ENCODE peak calls at places on chromosomes 4 and X, in eight cellular contexts. One of them, this sample, is unnamed.

GRCh38 chrX:153474718-153475117 is 4.3 kb upstream of the HAUS7 start:
- DNase-seq in ELF-1: peak
- DNase-seq in kidney tubule cell: peak
- DNase-seq in coronary artery: no peak
- DNase-seq in activated CD8-positive, alpha-beta memory T cell treated with anti-CD3 and anti-CD28 coated beads for 4 hours: peak
- DNase-seq in stromal cell of bone marrow: no peak
- DNase-seq in foreskin fibroblast: no peak
- DNase-seq in brain microvascular endothelial cell: no peak
- DNase-seq in this sample: no peak

GRCh38 chrX:146863566-146863965 is 49.0 kb upstream of the CXorf51A start:
- DNase-seq in ELF-1: no peak
- DNase-seq in kidney tubule cell: no peak
- DNase-seq in coronary artery: no peak
- DNase-seq in activated CD8-positive, alpha-beta memory T cell treated with anti-CD3 and anti-CD28 coated beads for 4 hours: no peak
- DNase-seq in stromal cell of bone marrow: no peak
- DNase-seq in foreskin fibroblast: no peak
- DNase-seq in brain microvascular endothelial cell: peak
- DNase-seq in this sample: no peak

GRCh38 chr4:97496298-97496873 is 646.9 kb downstream of the STPG2 start:
- DNase-seq in ELF-1: no peak
- DNase-seq in kidney tubule cell: peak
- DNase-seq in coronary artery: no peak
- DNase-seq in activated CD8-positive, alpha-beta memory T cell treated with anti-CD3 and anti-CD28 coated beads for 4 hours: no peak
- DNase-seq in stromal cell of bone marrow: no peak
- DNase-seq in foreskin fibroblast: no peak
- DNase-seq in brain microvascular endothelial cell: no peak
- DNase-seq in this sample: no peak

GRCh38 chr4:11724731-11725130 is 296.0 kb upstream of the HS3ST1 start:
- DNase-seq in ELF-1: no peak
- DNase-seq in kidney tubule cell: no peak
- DNase-seq in coronary artery: no peak
- DNase-seq in activated CD8-positive, alpha-beta memory T cell treated with anti-CD3 and anti-CD28 coated beads for 4 hours: no peak
- DNase-seq in stromal cell of bone marrow: peak
- DNase-seq in foreskin fibroblast: no peak
- DNase-seq in brain microvascular endothelial cell: no peak
- DNase-seq in this sample: no peak

GRCh38 chr4:123547818-123548200 is 151.2 kb downstream of the SPRY1 start:
- DNase-seq in ELF-1: no peak
- DNase-seq in kidney tubule cell: no peak
- DNase-seq in coronary artery: no peak
- DNase-seq in activated CD8-positive, alpha-beta memory T cell treated with anti-CD3 and anti-CD28 coated beads for 4 hours: no peak
- DNase-seq in stromal cell of bone marrow: no peak
- DNase-seq in foreskin fibroblast: no peak
- DNase-seq in brain microvascular endothelial cell: no peak
- DNase-seq in this sample: no peak

GRCh38 chrX:54695816-54696487 is 102.1 kb downstream of the ITIH6 start:
- DNase-seq in ELF-1: no peak
- DNase-seq in kidney tubule cell: peak
- DNase-seq in coronary artery: no peak
- DNase-seq in activated CD8-positive, alpha-beta memory T cell treated with anti-CD3 and anti-CD28 coated beads for 4 hours: no peak
- DNase-seq in stromal cell of bone marrow: no peak
- DNase-seq in foreskin fibroblast: no peak
- DNase-seq in brain microvascular endothelial cell: no peak
- DNase-seq in this sample: no peak

GRCh38 chr4:165378763-165379631 is at the start of gene CPE:
- DNase-seq in ELF-1: peak
- DNase-seq in kidney tubule cell: peak
- DNase-seq in coronary artery: peak
- DNase-seq in activated CD8-positive, alpha-beta memory T cell treated with anti-CD3 and anti-CD28 coated beads for 4 hours: no peak
- DNase-seq in stromal cell of bone marrow: no peak
- DNase-seq in foreskin fibroblast: peak
- DNase-seq in brain microvascular endothelial cell: peak
- DNase-seq in this sample: peak

GRCh38 chr4:143337600-143338287 is 1.1 kb downstream of the GAB1 start:
- DNase-seq in ELF-1: peak
- DNase-seq in kidney tubule cell: peak
- DNase-seq in coronary artery: peak
- DNase-seq in activated CD8-positive, alpha-beta memory T cell treated with anti-CD3 and anti-CD28 coated beads for 4 hours: no peak
- DNase-seq in stromal cell of bone marrow: no peak
- DNase-seq in foreskin fibroblast: peak
- DNase-seq in brain microvascular endothelial cell: peak
- DNase-seq in this sample: peak

GRCh38 chr4:29047341-29048041 is 1672.7 kb upstream of the PCDH7 start:
- DNase-seq in ELF-1: no peak
- DNase-seq in kidney tubule cell: no peak
- DNase-seq in coronary artery: no peak
- DNase-seq in activated CD8-positive, alpha-beta memory T cell treated with anti-CD3 and anti-CD28 coated beads for 4 hours: no peak
- DNase-seq in stromal cell of bone marrow: no peak
- DNase-seq in foreskin fibroblast: no peak
- DNase-seq in brain microvascular endothelial cell: no peak
- DNase-seq in this sample: no peak

GRCh38 chr4:40196724-40197281 is at the start of gene RHOH:
- DNase-seq in ELF-1: no peak
- DNase-seq in kidney tubule cell: no peak
- DNase-seq in coronary artery: no peak
- DNase-seq in activated CD8-positive, alpha-beta memory T cell treated with anti-CD3 and anti-CD28 coated beads for 4 hours: peak
- DNase-seq in stromal cell of bone marrow: no peak
- DNase-seq in foreskin fibroblast: no peak
- DNase-seq in brain microvascular endothelial cell: no peak
- DNase-seq in this sample: no peak

GRCh38 chr4:135371137-135371536 is 1169.5 kb upstream of the PABPC4L start:
- DNase-seq in ELF-1: peak
- DNase-seq in kidney tubule cell: no peak
- DNase-seq in coronary artery: no peak
- DNase-seq in activated CD8-positive, alpha-beta memory T cell treated with anti-CD3 and anti-CD28 coated beads for 4 hours: no peak
- DNase-seq in stromal cell of bone marrow: no peak
- DNase-seq in foreskin fibroblast: no peak
- DNase-seq in brain microvascular endothelial cell: no peak
- DNase-seq in this sample: no peak

GRCh38 chr4:137674066-137674465 is 141.8 kb upstream of the PCDH18 start:
- DNase-seq in ELF-1: no peak
- DNase-seq in kidney tubule cell: peak
- DNase-seq in coronary artery: no peak
- DNase-seq in activated CD8-positive, alpha-beta memory T cell treated with anti-CD3 and anti-CD28 coated beads for 4 hours: no peak
- DNase-seq in stromal cell of bone marrow: no peak
- DNase-seq in foreskin fibroblast: peak
- DNase-seq in brain microvascular endothelial cell: no peak
- DNase-seq in this sample: no peak

GRCh38 chr4:150302553-150302952 is 224.3 kb downstream of the DCLK2 start:
- DNase-seq in ELF-1: no peak
- DNase-seq in kidney tubule cell: peak
- DNase-seq in coronary artery: no peak
- DNase-seq in activated CD8-positive, alpha-beta memory T cell treated with anti-CD3 and anti-CD28 coated beads for 4 hours: no peak
- DNase-seq in stromal cell of bone marrow: peak
- DNase-seq in foreskin fibroblast: peak
- DNase-seq in brain microvascular endothelial cell: peak
- DNase-seq in this sample: no peak

GRCh38 chr4:105555409-105555808 is 3.0 kb downstream of the ARHGEF38 start:
- DNase-seq in ELF-1: peak
- DNase-seq in kidney tubule cell: no peak
- DNase-seq in coronary artery: no peak
- DNase-seq in activated CD8-positive, alpha-beta memory T cell treated with anti-CD3 and anti-CD28 coated beads for 4 hours: no peak
- DNase-seq in stromal cell of bone marrow: no peak
- DNase-seq in foreskin fibroblast: no peak
- DNase-seq in brain microvascular endothelial cell: no peak
- DNase-seq in this sample: no peak

GRCh38 chr4:12579172-12579571 is 905.0 kb downstream of the RAB28 start:
- DNase-seq in ELF-1: no peak
- DNase-seq in kidney tubule cell: no peak
- DNase-seq in coronary artery: no peak
- DNase-seq in activated CD8-positive, alpha-beta memory T cell treated with anti-CD3 and anti-CD28 coated beads for 4 hours: no peak
- DNase-seq in stromal cell of bone marrow: no peak
- DNase-seq in foreskin fibroblast: no peak
- DNase-seq in brain microvascular endothelial cell: no peak
- DNase-seq in this sample: no peak

GRCh38 chr4:149322203-149322602 is 493.4 kb downstream of the IQCM start:
- DNase-seq in ELF-1: no peak
- DNase-seq in kidney tubule cell: no peak
- DNase-seq in coronary artery: no peak
- DNase-seq in activated CD8-positive, alpha-beta memory T cell treated with anti-CD3 and anti-CD28 coated beads for 4 hours: no peak
- DNase-seq in stromal cell of bone marrow: no peak
- DNase-seq in foreskin fibroblast: no peak
- DNase-seq in brain microvascular endothelial cell: no peak
- DNase-seq in this sample: no peak

GRCh38 chr4:1347410-1347864 is 429 bp downstream of the UVSSA start:
- DNase-seq in ELF-1: peak
- DNase-seq in kidney tubule cell: peak
- DNase-seq in coronary artery: peak
- DNase-seq in activated CD8-positive, alpha-beta memory T cell treated with anti-CD3 and anti-CD28 coated beads for 4 hours: no peak
- DNase-seq in stromal cell of bone marrow: peak
- DNase-seq in foreskin fibroblast: peak
- DNase-seq in brain microvascular endothelial cell: peak
- DNase-seq in this sample: no peak

GRCh38 chr4:146981651-146982050 is 36.0 kb upstream of the TTC29 start:
- DNase-seq in ELF-1: peak
- DNase-seq in kidney tubule cell: no peak
- DNase-seq in coronary artery: no peak
- DNase-seq in activated CD8-positive, alpha-beta memory T cell treated with anti-CD3 and anti-CD28 coated beads for 4 hours: no peak
- DNase-seq in stromal cell of bone marrow: no peak
- DNase-seq in foreskin fibroblast: peak
- DNase-seq in brain microvascular endothelial cell: peak
- DNase-seq in this sample: no peak

GRCh38 chrX:132505116-132505515 is 16.3 kb upstream of the MBNL3 start:
- DNase-seq in ELF-1: no peak
- DNase-seq in kidney tubule cell: no peak
- DNase-seq in coronary artery: no peak
- DNase-seq in activated CD8-positive, alpha-beta memory T cell treated with anti-CD3 and anti-CD28 coated beads for 4 hours: no peak
- DNase-seq in stromal cell of bone marrow: peak
- DNase-seq in foreskin fibroblast: peak
- DNase-seq in brain microvascular endothelial cell: no peak
- DNase-seq in this sample: no peak

GRCh38 chrX:43728002-43728401 is 71.9 kb downstream of the MAOA start:
- DNase-seq in ELF-1: no peak
- DNase-seq in kidney tubule cell: no peak
- DNase-seq in coronary artery: no peak
- DNase-seq in activated CD8-positive, alpha-beta memory T cell treated with anti-CD3 and anti-CD28 coated beads for 4 hours: no peak
- DNase-seq in stromal cell of bone marrow: no peak
- DNase-seq in foreskin fibroblast: no peak
- DNase-seq in brain microvascular endothelial cell: no peak
- DNase-seq in this sample: no peak

GRCh38 chrX:41145920-41146608 is 60.8 kb downstream of the USP9X start:
- DNase-seq in ELF-1: no peak
- DNase-seq in kidney tubule cell: peak
- DNase-seq in coronary artery: no peak
- DNase-seq in activated CD8-positive, alpha-beta memory T cell treated with anti-CD3 and anti-CD28 coated beads for 4 hours: no peak
- DNase-seq in stromal cell of bone marrow: peak
- DNase-seq in foreskin fibroblast: peak
- DNase-seq in brain microvascular endothelial cell: peak
- DNase-seq in this sample: no peak

GRCh38 chrX:50812995-50813842 is 775 bp downstream of the SHROOM4 start:
- DNase-seq in ELF-1: peak
- DNase-seq in kidney tubule cell: peak
- DNase-seq in coronary artery: no peak
- DNase-seq in activated CD8-positive, alpha-beta memory T cell treated with anti-CD3 and anti-CD28 coated beads for 4 hours: no peak
- DNase-seq in stromal cell of bone marrow: peak
- DNase-seq in foreskin fibroblast: no peak
- DNase-seq in brain microvascular endothelial cell: peak
- DNase-seq in this sample: no peak

GRCh38 chr4:26931451-26931850 is 70.8 kb downstream of the STIM2 start:
- DNase-seq in ELF-1: no peak
- DNase-seq in kidney tubule cell: no peak
- DNase-seq in coronary artery: no peak
- DNase-seq in activated CD8-positive, alpha-beta memory T cell treated with anti-CD3 and anti-CD28 coated beads for 4 hours: no peak
- DNase-seq in stromal cell of bone marrow: no peak
- DNase-seq in foreskin fibroblast: no peak
- DNase-seq in brain microvascular endothelial cell: no peak
- DNase-seq in this sample: no peak

GRCh38 chr4:164508836-164509235 is 245.1 kb upstream of the SMIM31 start:
- DNase-seq in ELF-1: no peak
- DNase-seq in kidney tubule cell: no peak
- DNase-seq in coronary artery: no peak
- DNase-seq in activated CD8-positive, alpha-beta memory T cell treated with anti-CD3 and anti-CD28 coated beads for 4 hours: no peak
- DNase-seq in stromal cell of bone marrow: no peak
- DNase-seq in foreskin fibroblast: no peak
- DNase-seq in brain microvascular endothelial cell: no peak
- DNase-seq in this sample: no peak

GRCh38 chr4:100631281-100631968 is 113.6 kb upstream of the EMCN start:
- DNase-seq in ELF-1: no peak
- DNase-seq in kidney tubule cell: no peak
- DNase-seq in coronary artery: no peak
- DNase-seq in activated CD8-positive, alpha-beta memory T cell treated with anti-CD3 and anti-CD28 coated beads for 4 hours: no peak
- DNase-seq in stromal cell of bone marrow: no peak
- DNase-seq in foreskin fibroblast: no peak
- DNase-seq in brain microvascular endothelial cell: no peak
- DNase-seq in this sample: no peak

GRCh38 chr4:114754616-114755015 is 156.0 kb downstream of the UGT8 start:
- DNase-seq in ELF-1: no peak
- DNase-seq in kidney tubule cell: no peak
- DNase-seq in coronary artery: no peak
- DNase-seq in activated CD8-positive, alpha-beta memory T cell treated with anti-CD3 and anti-CD28 coated beads for 4 hours: no peak
- DNase-seq in stromal cell of bone marrow: no peak
- DNase-seq in foreskin fibroblast: no peak
- DNase-seq in brain microvascular endothelial cell: no peak
- DNase-seq in this sample: no peak

GRCh38 chr4:61202638-61203495 is 2.7 kb downstream of the ADGRL3 start:
- DNase-seq in ELF-1: peak
- DNase-seq in kidney tubule cell: peak
- DNase-seq in coronary artery: no peak
- DNase-seq in activated CD8-positive, alpha-beta memory T cell treated with anti-CD3 and anti-CD28 coated beads for 4 hours: no peak
- DNase-seq in stromal cell of bone marrow: no peak
- DNase-seq in foreskin fibroblast: no peak
- DNase-seq in brain microvascular endothelial cell: peak
- DNase-seq in this sample: peak

GRCh38 chr4:948936-949300 is 16.7 kb downstream of the TMEM175 start:
- DNase-seq in ELF-1: no peak
- DNase-seq in kidney tubule cell: no peak
- DNase-seq in coronary artery: no peak
- DNase-seq in activated CD8-positive, alpha-beta memory T cell treated with anti-CD3 and anti-CD28 coated beads for 4 hours: no peak
- DNase-seq in stromal cell of bone marrow: no peak
- DNase-seq in foreskin fibroblast: no peak
- DNase-seq in brain microvascular endothelial cell: no peak
- DNase-seq in this sample: no peak

GRCh38 chr4:21901831-21902230 is 46.7 kb downstream of the KCNIP4 start:
- DNase-seq in ELF-1: no peak
- DNase-seq in kidney tubule cell: peak
- DNase-seq in coronary artery: no peak
- DNase-seq in activated CD8-positive, alpha-beta memory T cell treated with anti-CD3 and anti-CD28 coated beads for 4 hours: no peak
- DNase-seq in stromal cell of bone marrow: peak
- DNase-seq in foreskin fibroblast: peak
- DNase-seq in brain microvascular endothelial cell: peak
- DNase-seq in this sample: no peak

GRCh38 chr4:108044951-108045686 is 55.4 kb downstream of the HADH start:
- DNase-seq in ELF-1: no peak
- DNase-seq in kidney tubule cell: peak
- DNase-seq in coronary artery: no peak
- DNase-seq in activated CD8-positive, alpha-beta memory T cell treated with anti-CD3 and anti-CD28 coated beads for 4 hours: no peak
- DNase-seq in stromal cell of bone marrow: no peak
- DNase-seq in foreskin fibroblast: peak
- DNase-seq in brain microvascular endothelial cell: no peak
- DNase-seq in this sample: no peak

GRCh38 chr4:75686346-75686745 is 13.1 kb upstream of the G3BP2 start:
- DNase-seq in ELF-1: no peak
- DNase-seq in kidney tubule cell: peak
- DNase-seq in coronary artery: no peak
- DNase-seq in activated CD8-positive, alpha-beta memory T cell treated with anti-CD3 and anti-CD28 coated beads for 4 hours: no peak
- DNase-seq in stromal cell of bone marrow: no peak
- DNase-seq in foreskin fibroblast: no peak
- DNase-seq in brain microvascular endothelial cell: no peak
- DNase-seq in this sample: no peak

GRCh38 chr4:113849771-113850170 is 88.2 kb upstream of the CAMK2D start:
- DNase-seq in ELF-1: no peak
- DNase-seq in kidney tubule cell: peak
- DNase-seq in coronary artery: no peak
- DNase-seq in activated CD8-positive, alpha-beta memory T cell treated with anti-CD3 and anti-CD28 coated beads for 4 hours: no peak
- DNase-seq in stromal cell of bone marrow: peak
- DNase-seq in foreskin fibroblast: peak
- DNase-seq in brain microvascular endothelial cell: no peak
- DNase-seq in this sample: no peak

GRCh38 chr4:128310266-128310697 is 22.7 kb upstream of the PGRMC2 start:
- DNase-seq in ELF-1: peak
- DNase-seq in kidney tubule cell: peak
- DNase-seq in coronary artery: no peak
- DNase-seq in activated CD8-positive, alpha-beta memory T cell treated with anti-CD3 and anti-CD28 coated beads for 4 hours: no peak
- DNase-seq in stromal cell of bone marrow: no peak
- DNase-seq in foreskin fibroblast: no peak
- DNase-seq in brain microvascular endothelial cell: no peak
- DNase-seq in this sample: no peak

GRCh38 chrX:9856596-9856995 is 70.4 kb downstream of the SHROOM2 start:
- DNase-seq in ELF-1: no peak
- DNase-seq in kidney tubule cell: no peak
- DNase-seq in coronary artery: no peak
- DNase-seq in activated CD8-positive, alpha-beta memory T cell treated with anti-CD3 and anti-CD28 coated beads for 4 hours: no peak
- DNase-seq in stromal cell of bone marrow: no peak
- DNase-seq in foreskin fibroblast: no peak
- DNase-seq in brain microvascular endothelial cell: no peak
- DNase-seq in this sample: no peak